ENCODE peak calls at places on chromosomes 11 and 22, in five cellular contexts. One of them, this sample, is unnamed. For H3K4me1 and H3K9me3, the result is how much of the 10 kb centered on the place peaks cover.

GRCh38 chr22:41532908-41533825 is 11.1 kb downstream of the POLR3H start:
- DNase-seq in K562: peak
- DNase-seq in HCT116: no peak
- DNase-seq in upper lobe of left lung: no peak
- DNase-seq in sigmoid colon: peak
- DNase-seq in this sample: no peak

GRCh38 chr11:199782-200181 is 6.9 kb downstream of the SCGB1C1 start:
- DNase-seq in sigmoid colon: peak
- DNase-seq in HCT116: no peak
- DNase-seq in K562: no peak
- DNase-seq in upper lobe of left lung: no peak
- DNase-seq in this sample: peak

GRCh38 chr11:75011872-75012271 is 23.1 kb downstream of the NEU3 start:
- DNase-seq in K562: no peak
- DNase-seq in sigmoid colon: no peak
- DNase-seq in upper lobe of left lung: no peak
- DNase-seq in HCT116: no peak
- DNase-seq in this sample: no peak

GRCh38 chr11:124867700-124868099 is 2.5 kb downstream of the ROBO3 start:
- DNase-seq in HCT116: peak
- DNase-seq in K562: peak
- DNase-seq in upper lobe of left lung: no peak
- DNase-seq in sigmoid colon: peak
- DNase-seq in this sample: no peak

GRCh38 chr11:65894034-65894591 is 3.6 kb downstream of the CCDC85B start:
- DNase-seq in sigmoid colon: no peak
- DNase-seq in K562: no peak
- DNase-seq in upper lobe of left lung: peak
- DNase-seq in HCT116: no peak
- DNase-seq in this sample: no peak

GRCh38 chr22:42033263-42034181 is 34.9 kb downstream of the WBP2NL start:
- DNase-seq in HCT116: no peak
- DNase-seq in sigmoid colon: no peak
- DNase-seq in upper lobe of left lung: no peak
- DNase-seq in K562: peak
- DNase-seq in this sample: no peak

GRCh38 chr11:13183094-13183825 is 94.3 kb upstream of the BMAL1 start:
- DNase-seq in upper lobe of left lung: no peak
- DNase-seq in sigmoid colon: no peak
- DNase-seq in K562: peak
- DNase-seq in HCT116: no peak
- DNase-seq in this sample: no peak

GRCh38 chr11:113474362-113475159 is 637 bp downstream of the DRD2 start:
- DNase-seq in HCT116: no peak
- DNase-seq in K562: peak
- DNase-seq in sigmoid colon: no peak
- DNase-seq in upper lobe of left lung: peak
- DNase-seq in this sample: peak

GRCh38 chr11:60130496-60130895 is 42.0 kb downstream of the MS4A2 start:
- DNase-seq in K562: peak
- DNase-seq in HCT116: peak
- DNase-seq in sigmoid colon: no peak
- DNase-seq in upper lobe of left lung: no peak
- DNase-seq in this sample: no peak

GRCh38 chr11:69447786-69448185 is 33.7 kb upstream of the LINC01488 start:
- DNase-seq in upper lobe of left lung: no peak
- DNase-seq in HCT116: no peak
- DNase-seq in K562: no peak
- DNase-seq in sigmoid colon: no peak
- DNase-seq in this sample: no peak

GRCh38 chr22:17972385-17973181 is 51.8 kb downstream of the MICAL3 start:
- DNase-seq in upper lobe of left lung: peak
- DNase-seq in HCT116: no peak
- DNase-seq in K562: no peak
- DNase-seq in sigmoid colon: no peak
- DNase-seq in this sample: no peak

GRCh38 chr11:119371778-119372182 is 9.7 kb downstream of the USP2 start:
- DNase-seq in upper lobe of left lung: no peak
- DNase-seq in K562: no peak
- DNase-seq in HCT116: no peak
- DNase-seq in sigmoid colon: no peak
- DNase-seq in this sample: peak

GRCh38 chr22:24175160-24175808 is 6.0 kb upstream of the SUSD2 start:
- DNase-seq in K562: peak
- DNase-seq in HCT116: peak
- DNase-seq in sigmoid colon: peak
- DNase-seq in upper lobe of left lung: no peak
- DNase-seq in this sample: peak

GRCh38 chr22:29994941-29995340 is 85.3 kb upstream of the HORMAD2 start:
- DNase-seq in HCT116: no peak
- DNase-seq in upper lobe of left lung: no peak
- DNase-seq in sigmoid colon: no peak
- DNase-seq in K562: peak
- DNase-seq in this sample: no peak

GRCh38 chr11:119726585-119727522 is 2.1 kb downstream of the NECTIN1 start:
- DNase-seq in sigmoid colon: no peak
- DNase-seq in upper lobe of left lung: no peak
- DNase-seq in K562: no peak
- DNase-seq in HCT116: no peak
- DNase-seq in this sample: no peak

GRCh38 chr11:86063536-86063935 is 5.3 kb downstream of the PICALM start:
- DNase-seq in HCT116: no peak
- DNase-seq in upper lobe of left lung: no peak
- DNase-seq in sigmoid colon: no peak
- DNase-seq in K562: no peak
- DNase-seq in this sample: no peak

GRCh38 chr11:3014314-3014938 is 22.3 kb upstream of the NAP1L4 start:
- DNase-seq in upper lobe of left lung: no peak
- DNase-seq in HCT116: no peak
- DNase-seq in sigmoid colon: no peak
- DNase-seq in K562: no peak
- DNase-seq in this sample: no peak

GRCh38 chr11:120516461-120517389 is 5.2 kb downstream of the GRIK4 start:
- DNase-seq in sigmoid colon: peak
- DNase-seq in HCT116: no peak
- DNase-seq in K562: no peak
- DNase-seq in upper lobe of left lung: peak
- DNase-seq in this sample: no peak

GRCh38 chr11:18312663-18313420 is 9.1 kb downstream of the HPS5 start:
- DNase-seq in HCT116: no peak
- DNase-seq in sigmoid colon: no peak
- DNase-seq in upper lobe of left lung: no peak
- DNase-seq in K562: no peak
- DNase-seq in this sample: peak

GRCh38 chr11:125766251-125766650 is 12.4 kb downstream of the PATE2 start:
- DNase-seq in K562: no peak
- DNase-seq in sigmoid colon: no peak
- DNase-seq in HCT116: no peak
- DNase-seq in upper lobe of left lung: no peak
- DNase-seq in this sample: no peak

GRCh38 chr11:24267015-24267414 is 229.8 kb upstream of the LUZP2 start:
- DNase-seq in HCT116: no peak
- DNase-seq in sigmoid colon: no peak
- DNase-seq in upper lobe of left lung: no peak
- DNase-seq in K562: no peak
- DNase-seq in this sample: no peak

GRCh38 chr11:62553839-62554361 is 7.3 kb upstream of the AHNAK start:
- DNase-seq in upper lobe of left lung: no peak
- DNase-seq in HCT116: peak
- DNase-seq in K562: no peak
- DNase-seq in sigmoid colon: no peak
- DNase-seq in this sample: no peak

GRCh38 chr11:120079750-120080610 is 57.9 kb downstream of the TRIM29 start:
- DNase-seq in sigmoid colon: no peak
- DNase-seq in upper lobe of left lung: no peak
- DNase-seq in HCT116: no peak
- DNase-seq in K562: peak
- DNase-seq in this sample: no peak

GRCh38 chr11:26730711-26731460 is 9.0 kb upstream of the SLC5A12 start:
- DNase-seq in K562: no peak
- DNase-seq in upper lobe of left lung: no peak
- DNase-seq in HCT116: no peak
- DNase-seq in sigmoid colon: no peak
- DNase-seq in this sample: no peak

GRCh38 chr11:132874638-132875037 is 657.7 kb downstream of the OPCML start:
- DNase-seq in sigmoid colon: no peak
- DNase-seq in HCT116: no peak
- DNase-seq in upper lobe of left lung: no peak
- DNase-seq in K562: no peak
- DNase-seq in this sample: no peak

GRCh38 chr22:32991353-32992115 is 66.6 kb downstream of the SYN3 start:
- DNase-seq in K562: no peak
- DNase-seq in upper lobe of left lung: no peak
- DNase-seq in HCT116: no peak
- DNase-seq in sigmoid colon: peak
- DNase-seq in this sample: no peak

GRCh38 chr11:10973416-10973815 is 115.6 kb upstream of the ZBED5 start:
- DNase-seq in K562: no peak
- DNase-seq in sigmoid colon: no peak
- DNase-seq in upper lobe of left lung: no peak
- DNase-seq in HCT116: no peak
- DNase-seq in this sample: no peak

GRCh38 chr11:36222755-36223635 is 66.2 kb downstream of the COMMD9 start:
- DNase-seq in upper lobe of left lung: no peak
- DNase-seq in HCT116: no peak
- DNase-seq in sigmoid colon: no peak
- DNase-seq in K562: no peak
- DNase-seq in this sample: no peak

GRCh38 chr22:39723899-39724351 is 153.4 kb downstream of the CACNA1I start:
- DNase-seq in sigmoid colon: no peak
- DNase-seq in HCT116: peak
- DNase-seq in K562: peak
- DNase-seq in upper lobe of left lung: no peak
- DNase-seq in this sample: no peak

GRCh38 chr22:39724857-39725256 is 154.3 kb downstream of the CACNA1I start:
- DNase-seq in K562: no peak
- DNase-seq in HCT116: no peak
- DNase-seq in sigmoid colon: no peak
- DNase-seq in upper lobe of left lung: no peak
- DNase-seq in this sample: no peak

GRCh38 chr22:39724390-39724789 is 153.8 kb downstream of the CACNA1I start:
- DNase-seq in K562: peak
- DNase-seq in sigmoid colon: no peak
- DNase-seq in HCT116: peak
- DNase-seq in upper lobe of left lung: no peak
- DNase-seq in this sample: no peak

GRCh38 chr22:39721456-39722325 is 151.1 kb downstream of the CACNA1I start:
- DNase-seq in HCT116: no peak
- DNase-seq in sigmoid colon: no peak
- DNase-seq in upper lobe of left lung: no peak
- DNase-seq in K562: no peak
- DNase-seq in this sample: no peak

GRCh38 chr22:39723463-39723862 is 152.9 kb downstream of the CACNA1I start:
- DNase-seq in upper lobe of left lung: no peak
- DNase-seq in sigmoid colon: no peak
- DNase-seq in K562: no peak
- DNase-seq in HCT116: no peak
- DNase-seq in this sample: peak
- TF ChIP-seq POLR2AphosphoS5 in upper lobe of left lung: no peak
- TF ChIP-seq POLR2AphosphoS5 in sigmoid colon: no peak
- TF ChIP-seq POLR2AphosphoS5 in K562: no peak
- TF ChIP-seq POLR2AphosphoS5 in HCT116: no peak
- TF ChIP-seq POLR2AphosphoS5 in this sample: no peak

DNA sequence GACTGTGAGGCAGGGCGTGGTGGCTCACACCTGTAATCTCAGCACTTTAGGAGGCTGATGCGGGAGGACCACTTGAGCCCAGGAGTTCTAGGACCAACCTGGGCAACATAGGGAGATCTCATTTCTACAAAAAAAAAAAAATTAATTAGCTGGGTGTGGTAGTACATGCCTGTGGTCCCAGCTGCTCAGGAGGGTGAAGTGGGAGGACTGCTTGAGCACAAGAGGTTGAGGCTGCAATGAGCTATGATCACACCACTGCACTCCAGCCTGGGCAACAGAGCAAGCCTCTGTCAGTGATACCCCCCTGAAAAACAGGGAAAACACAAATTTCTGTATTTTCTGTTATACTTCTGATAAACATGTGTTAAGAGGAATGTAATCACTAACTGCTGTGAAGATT is 57.8 kb upstream of the ARHGAP32 start:
- DNase-seq in upper lobe of left lung: no peak
- DNase-seq in HCT116: no peak
- DNase-seq in sigmoid colon: no peak
- DNase-seq in K562: no peak
- DNase-seq in this sample: no peak
- H3K4me1 ChIP-seq in upper lobe of left lung: under half
- H3K4me1 ChIP-seq in HCT116: half or more
- H3K4me1 ChIP-seq in sigmoid colon: under half
- H3K4me1 ChIP-seq in K562: under half
- H3K4me1 ChIP-seq in this sample: under half

GRCh38 chr11:94657629-94658028 is 90.5 kb downstream of the PIWIL4 start:
- DNase-seq in K562: no peak
- DNase-seq in HCT116: no peak
- DNase-seq in upper lobe of left lung: no peak
- DNase-seq in sigmoid colon: no peak
- DNase-seq in this sample: no peak

GRCh38 chr11:94661444-94661843 is 94.3 kb downstream of the PIWIL4 start:
- DNase-seq in K562: no peak
- DNase-seq in sigmoid colon: no peak
- DNase-seq in upper lobe of left lung: no peak
- DNase-seq in HCT116: no peak
- DNase-seq in this sample: no peak

GRCh38 chr11:94658386-94658785 is 91.2 kb downstream of the PIWIL4 start:
- DNase-seq in sigmoid colon: no peak
- DNase-seq in K562: no peak
- DNase-seq in HCT116: no peak
- DNase-seq in upper lobe of left lung: no peak
- DNase-seq in this sample: peak

GRCh38 chr11:94656968-94657367 is 89.8 kb downstream of the PIWIL4 start:
- DNase-seq in K562: no peak
- DNase-seq in upper lobe of left lung: no peak
- DNase-seq in HCT116: no peak
- DNase-seq in sigmoid colon: no peak
- DNase-seq in this sample: no peak

GRCh38 chr11:94658888-94659287 is 91.7 kb downstream of the PIWIL4 start:
- DNase-seq in HCT116: no peak
- DNase-seq in K562: no peak
- DNase-seq in sigmoid colon: no peak
- DNase-seq in upper lobe of left lung: no peak
- DNase-seq in this sample: no peak
- H3K9me3 ChIP-seq in HCT116: under half
- H3K9me3 ChIP-seq in K562: under half
- H3K9me3 ChIP-seq in sigmoid colon: under half
- H3K9me3 ChIP-seq in upper lobe of left lung: under half
- H3K9me3 ChIP-seq in this sample: under half

DNA sequence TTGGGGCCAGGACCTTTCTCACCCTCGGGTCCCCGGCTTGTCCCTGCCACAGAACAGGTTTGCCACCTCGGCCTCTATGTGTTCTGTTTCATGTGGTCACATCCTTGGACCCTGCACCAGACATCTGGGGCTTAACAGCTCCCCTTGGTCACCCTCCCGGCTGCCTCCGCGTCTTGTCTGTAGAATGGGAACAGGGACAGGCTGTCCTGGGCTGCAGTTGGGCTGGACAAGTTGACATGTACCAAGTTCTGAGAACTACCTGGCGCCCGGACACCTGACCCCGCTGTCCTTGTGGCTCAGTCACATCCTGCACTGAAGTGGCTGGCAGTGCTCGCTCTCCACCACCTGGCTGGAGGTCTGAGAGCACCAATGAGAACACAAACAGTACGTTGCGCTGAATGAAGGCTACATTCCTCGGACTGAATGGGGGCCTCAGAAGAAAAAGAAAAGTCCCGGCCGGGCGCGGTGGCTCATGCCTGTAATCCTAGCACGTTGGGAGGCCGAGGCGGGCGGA is 2.8 kb upstream of the PLXNB2 start:
- DNase-seq in K562: no peak
- DNase-seq in sigmoid colon: no peak
- DNase-seq in upper lobe of left lung: peak
- DNase-seq in HCT116: no peak
- DNase-seq in this sample: no peak
- TF ChIP-seq POLR2AphosphoS5 in K562: no peak
- TF ChIP-seq POLR2AphosphoS5 in sigmoid colon: no peak
- TF ChIP-seq POLR2AphosphoS5 in upper lobe of left lung: peak
- TF ChIP-seq POLR2AphosphoS5 in HCT116: no peak
- TF ChIP-seq POLR2AphosphoS5 in this sample: no peak